ENCODE peak calls at places on chromosomes 13 and 19, in nine cellular contexts. Q, O, A, F, C, P, R, B and U are unnamed samples.

GRCh38 chr13:90630716-90631115 is 716.8 kb upstream of the MIR17HG start:
- DNase-seq in Q (no peak), O (no peak), A (no peak), F (no peak), C (no peak), P (no peak), R (no peak), B (no peak), U (no peak)

GRCh38 chr19:16764793-16765433 is 45.3 kb downstream of the NWD1 start:
- DNase-seq in Q (no peak), O (no peak), A (no peak), F (no peak), C (no peak), P (no peak), R (no peak), B (no peak), U (no peak)

GRCh38 chr13:30058429-30058828 is 208.0 kb upstream of the UBL3 start:
- DNase-seq in Q (peak), O (no peak), A (no peak), F (no peak), C (no peak), P (no peak), R (no peak), B (no peak), U (no peak)

GRCh38 chr19:39517432-39517831 is 2.5 kb downstream of the SELENOV start:
- DNase-seq in Q (no peak), O (no peak), A (no peak), F (no peak), C (no peak), P (no peak), R (no peak), B (no peak), U (no peak)

GRCh38 chr13:106357198-106357597 is 178.3 kb downstream of the EFNB2 start:
- DNase-seq in Q (no peak), O (no peak), A (no peak), F (no peak), C (no peak), P (peak), R (no peak), B (no peak), U (peak)

GRCh38 chr19:55085923-55086715 is 10.4 kb downstream of the EPS8L1 start:
- DNase-seq in Q (no peak), O (peak), A (no peak), F (peak), C (no peak), P (peak), R (no peak), B (no peak), U (peak)

GRCh38 chr19:44689290-44690130 is 9.4 kb upstream of the CEACAM16 start:
- DNase-seq in Q (peak), O (peak), A (peak), F (peak), C (peak), P (peak), R (peak), B (peak), U (peak)

GRCh38 chr19:33098023-33098652 is 17.2 kb downstream of the GPATCH1 start:
- DNase-seq in Q (no peak), O (no peak), A (peak), F (no peak), C (no peak), P (no peak), R (no peak), B (peak), U (no peak)

GRCh38 chr19:374183-374885 is 29.7 kb upstream of the MIER2 start:
- DNase-seq in Q (no peak), O (no peak), A (peak), F (no peak), C (no peak), P (no peak), R (no peak), B (no peak), U (no peak)

GRCh38 chr13:45340422-45341033 is 455 bp downstream of the TPT1 start:
- DNase-seq in Q (peak), O (peak), A (peak), F (peak), C (peak), P (peak), R (peak), B (peak), U (peak)

GRCh38 chr13:45339867-45340266 is 1.1 kb downstream of the TPT1 start:
- DNase-seq in Q (no peak), O (no peak), A (no peak), F (no peak), C (peak), P (no peak), R (no peak), B (no peak), U (peak)

GRCh38 chr13:45337803-45338202 is 3.2 kb downstream of the TPT1 start:
- DNase-seq in Q (no peak), O (no peak), A (no peak), F (no peak), C (no peak), P (no peak), R (no peak), B (no peak), U (no peak)

GRCh38 chr13:45341034-45341798 is at the start of gene TPT1:
- DNase-seq in Q (peak), O (peak), A (peak), F (peak), C (peak), P (peak), R (peak), B (peak), U (peak)

DNA sequence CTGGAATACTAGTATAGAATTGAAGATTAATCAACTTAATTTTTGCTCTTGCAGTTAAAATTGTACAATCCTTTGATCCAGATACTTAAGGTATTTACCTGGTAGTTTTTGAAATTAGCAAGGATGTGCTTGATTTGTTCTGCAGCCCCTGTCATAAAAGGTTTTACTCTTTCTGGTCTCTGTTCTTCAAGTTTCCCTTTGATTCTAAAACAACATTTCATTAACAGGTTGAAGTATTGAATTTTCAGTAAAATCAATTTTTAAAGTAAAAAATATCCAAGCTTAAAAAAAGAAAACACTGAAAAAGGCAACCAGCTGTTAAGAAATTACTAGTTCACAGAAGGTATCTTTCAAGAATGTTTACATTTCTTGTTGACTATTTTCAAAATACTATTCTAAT is 1.6 kb downstream of the TPT1 start:
- DNase-seq in Q (no peak), O (no peak), A (no peak), F (no peak), C (no peak), P (no peak), R (no peak), B (no peak), U (no peak)
- TF ChIP-seq EZH2phosphoT487 in Q (no peak), O (no peak), A (no peak), F (no peak), C (no peak), P (no peak), R (no peak), B (no peak), U (no peak)

DNA sequence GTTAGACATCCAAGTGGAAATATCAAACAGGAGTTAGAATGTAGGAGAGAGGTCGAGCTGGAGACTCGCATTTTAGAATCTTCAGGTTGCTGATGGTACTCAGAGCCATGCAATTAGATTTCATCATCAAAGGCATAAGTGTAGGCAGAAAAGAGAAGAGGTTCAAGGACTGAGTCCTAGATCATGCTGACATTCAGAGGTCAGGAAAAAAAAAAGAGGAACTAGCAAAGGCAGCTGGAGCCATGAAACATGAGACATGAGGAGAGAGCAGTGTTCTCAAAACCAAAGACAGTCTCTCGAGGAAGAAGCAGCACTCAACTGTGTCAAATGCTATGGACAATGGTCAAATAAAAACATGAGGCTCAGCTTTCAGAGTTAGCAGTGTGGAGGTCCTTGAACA is 12.4 kb upstream of the TPP2 start:
- DNase-seq in Q (peak), O (no peak), A (no peak), F (no peak), C (no peak), P (no peak), R (no peak), B (no peak), U (no peak)
- H2AFZ ChIP-seq in Q (no peak), O (peak), A (no peak), F (no peak), C (peak), P (peak), R (no peak), B (no peak), U (no peak)

GRCh38 chr19:36572593-36573019 is 486 bp downstream of the ZNF529 start:
- DNase-seq in Q (no peak), O (peak), A (no peak), F (no peak), C (no peak), P (no peak), R (no peak), B (no peak), U (no peak)

GRCh38 chr19:36577271-36577996 is 4.3 kb upstream of the ZNF529 start:
- DNase-seq in Q (no peak), O (no peak), A (no peak), F (no peak), C (no peak), P (no peak), R (no peak), B (no peak), U (no peak)

GRCh38 chr19:36573948-36574726 is 1.0 kb upstream of the ZNF529 start:
- DNase-seq in Q (no peak), O (peak), A (peak), F (no peak), C (no peak), P (no peak), R (no peak), B (peak), U (peak)

GRCh38 chr19:36573020-36573947 is at the start of gene ZNF529:
- DNase-seq in Q (peak), O (peak), A (peak), F (peak), C (peak), P (peak), R (no peak), B (peak), U (peak)

DNA sequence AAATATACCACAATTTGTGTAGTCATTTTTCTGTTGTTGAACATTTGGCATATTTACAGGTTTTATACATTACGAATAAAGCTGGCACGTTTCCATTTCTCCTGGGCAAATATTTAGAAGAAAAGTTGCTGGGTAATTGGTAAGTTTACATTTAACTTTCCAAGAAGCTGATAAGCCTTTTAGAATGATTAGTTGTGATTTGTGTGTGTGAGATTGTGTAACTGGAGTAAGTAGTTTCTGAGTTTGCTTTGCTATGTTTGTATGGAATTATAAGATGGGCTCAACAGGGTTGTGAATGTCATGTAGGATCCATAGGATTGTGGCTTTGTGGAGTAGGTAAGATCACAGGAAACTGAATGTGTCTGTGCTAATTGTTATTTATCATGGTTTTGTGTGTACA is 1.7 kb upstream of the ZNF529 start:
- DNase-seq in Q (no peak), O (no peak), A (no peak), F (no peak), C (no peak), P (no peak), R (no peak), B (no peak), U (peak)
- H3K4me3 ChIP-seq in Q (peak), O (peak), A (peak), F (peak), C (no peak), P (peak), R (no peak), B (peak), U (peak)

DNA sequence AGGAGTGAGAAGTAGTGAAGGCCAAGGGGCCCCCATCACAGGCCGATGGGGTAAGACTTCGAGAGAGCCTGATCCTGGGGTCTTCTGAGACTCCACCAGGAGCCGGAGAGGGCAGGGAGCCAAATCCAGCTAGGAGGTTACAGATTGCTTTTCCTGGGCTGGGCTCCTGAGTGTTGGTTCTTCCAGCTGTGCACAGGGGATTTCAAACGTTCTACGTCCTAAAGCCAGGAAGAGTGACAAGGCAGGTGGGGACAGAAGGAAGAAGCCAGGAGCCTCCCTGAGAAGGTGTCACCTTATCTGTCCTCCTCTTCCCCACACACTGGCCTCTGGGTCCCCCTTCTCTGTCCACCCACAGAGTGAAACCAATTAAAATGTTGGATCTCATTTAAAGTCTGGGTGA is 16.1 kb upstream of the TPRX2 start:
- DNase-seq in Q (no peak), O (no peak), A (no peak), F (no peak), C (no peak), P (no peak), R (no peak), B (no peak), U (no peak)
- TF ChIP-seq EZH2phosphoT487 in Q (no peak), O (no peak), A (no peak), F (no peak), C (no peak), P (no peak), R (no peak), B (no peak), U (no peak)

GRCh38 chr19:40827386-40828247 is 22.6 kb downstream of the CYP2A6 start:
- DNase-seq in Q (no peak), O (no peak), A (no peak), F (no peak), C (no peak), P (no peak), R (no peak), B (no peak), U (no peak)

GRCh38 chr19:40836754-40837429 is 13.4 kb downstream of the CYP2A6 start:
- DNase-seq in Q (no peak), O (no peak), A (no peak), F (no peak), C (no peak), P (no peak), R (no peak), B (no peak), U (no peak)

GRCh38 chr19:40829205-40829604 is 21.0 kb downstream of the CYP2A6 start:
- DNase-seq in Q (no peak), O (no peak), A (no peak), F (no peak), C (no peak), P (no peak), R (no peak), B (no peak), U (no peak)

DNA sequence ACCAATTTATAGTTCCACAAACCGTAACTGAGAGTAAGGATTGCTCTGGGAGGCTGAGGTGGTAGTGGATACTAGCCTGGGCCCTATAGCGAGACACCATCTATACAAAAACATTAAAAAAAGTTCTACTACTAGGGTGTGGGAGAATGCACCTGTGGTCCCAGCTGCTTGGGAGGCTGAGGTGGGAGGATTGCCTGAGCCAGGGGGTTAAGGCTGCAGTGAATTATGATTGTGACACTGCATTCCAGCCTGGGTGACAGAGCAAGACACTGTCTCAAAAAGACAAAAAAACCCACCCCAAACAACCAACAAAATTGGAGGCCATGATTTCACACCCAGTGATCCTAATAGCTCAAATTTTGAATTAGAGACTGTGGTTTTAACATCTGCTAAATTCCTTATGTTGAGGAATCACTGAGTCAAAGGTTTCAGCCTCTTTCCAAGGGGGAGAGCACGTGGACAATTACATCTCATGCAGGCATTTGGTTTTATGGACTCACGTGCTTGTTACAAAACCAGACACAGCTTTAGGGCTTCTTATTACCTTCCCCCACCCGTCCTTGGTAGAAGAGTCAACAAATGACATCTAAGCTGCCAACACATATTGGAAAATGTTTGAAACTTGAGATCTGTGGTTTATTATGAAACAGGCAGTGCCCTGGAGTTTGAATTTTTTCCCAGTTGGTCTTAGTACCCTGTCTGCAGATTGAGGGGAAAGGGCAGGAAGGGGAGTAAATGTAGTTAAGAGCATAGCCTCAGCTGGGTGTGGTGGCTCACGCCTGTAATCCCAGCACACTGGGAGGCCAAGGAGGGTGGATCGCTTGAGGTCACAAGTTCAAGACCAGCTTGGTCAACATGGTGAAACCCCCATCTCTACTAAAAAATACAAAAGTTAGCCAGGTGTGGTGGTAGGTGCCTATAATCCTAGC is 18.5 kb downstream of the CYP2A6 start:
- DNase-seq in Q (no peak), O (no peak), A (peak), F (no peak), C (no peak), P (no peak), R (no peak), B (peak), U (peak)
- H2AFZ ChIP-seq in Q (no peak), O (no peak), A (no peak), F (no peak), C (no peak), P (no peak), R (no peak), B (no peak), U (no peak)

DNA sequence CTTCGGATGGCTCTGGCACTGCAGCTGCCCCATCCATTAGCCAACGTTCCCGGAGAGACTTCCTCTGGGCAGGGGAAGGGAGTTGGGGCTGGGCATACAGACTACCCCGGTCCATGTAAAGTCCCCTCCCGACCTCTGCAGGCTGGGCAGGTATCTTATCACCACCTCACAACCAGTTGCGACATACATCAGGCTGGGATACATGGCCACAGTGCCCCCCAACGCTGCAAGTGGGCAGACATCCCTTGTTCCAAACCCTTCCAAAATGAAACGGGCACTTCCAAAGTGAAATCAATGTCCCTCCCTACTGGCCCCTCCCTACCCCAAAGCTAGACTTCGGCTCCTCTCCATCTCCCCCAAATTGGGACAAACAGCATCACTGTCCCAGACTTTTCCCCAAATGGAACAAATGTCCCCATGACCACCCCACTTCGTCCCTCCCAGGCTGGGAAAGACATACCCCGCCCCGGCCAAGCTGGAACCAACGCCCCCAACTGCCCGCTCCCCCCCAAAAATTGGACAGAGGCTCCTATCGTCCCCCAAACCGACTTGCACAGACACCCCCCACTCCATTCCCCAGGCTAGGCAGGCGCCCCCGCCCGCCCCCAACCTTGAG is 5.0 kb downstream of the PALM3 start:
- DNase-seq in Q (no peak), O (peak), A (no peak), F (peak), C (no peak), P (no peak), R (no peak), B (no peak), U (no peak)
- H3K4me3 ChIP-seq in Q (no peak), O (peak), A (peak), F (no peak), C (no peak), P (peak), R (peak), B (peak), U (peak)

DNA sequence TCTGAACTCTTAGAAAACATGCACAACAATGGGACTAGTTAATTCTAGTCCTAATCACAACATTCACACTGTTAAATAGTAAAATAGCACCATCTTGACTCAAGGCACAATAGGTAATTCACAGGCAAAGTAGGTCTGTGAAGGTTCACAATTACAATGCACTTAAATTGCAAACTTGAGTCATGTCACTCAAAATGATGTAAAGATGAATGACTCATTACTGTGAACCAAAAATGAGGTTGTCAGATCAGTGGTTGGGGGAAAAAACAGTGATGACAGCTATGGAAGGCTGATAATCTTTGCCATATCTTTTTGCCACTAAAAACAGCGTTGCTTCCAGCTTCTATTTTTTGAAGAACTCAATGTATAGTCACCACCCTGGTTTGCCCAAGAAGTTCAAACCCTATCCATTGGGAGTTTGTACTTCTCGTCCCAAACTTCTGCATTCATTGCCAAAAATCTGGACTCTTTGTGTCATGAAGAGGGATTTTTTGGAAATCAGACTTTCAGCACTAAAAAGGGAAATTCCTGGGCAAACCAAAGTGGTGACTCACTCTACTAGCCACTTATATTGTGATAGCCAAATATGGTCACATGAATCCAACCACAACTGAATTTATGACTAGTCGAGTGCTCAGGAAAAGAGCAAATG is 200.9 kb upstream of the TMTC4 start:
- DNase-seq in Q (no peak), O (no peak), A (peak), F (no peak), C (no peak), P (no peak), R (no peak), B (no peak), U (peak)
- TF ChIP-seq EZH2phosphoT487 in Q (no peak), O (no peak), A (no peak), F (no peak), C (no peak), P (no peak), R (no peak), B (no peak), U (no peak)